ENCODE peak calls at places on chromosomes 2 and 18, in five cellular contexts. V, T, M, I and U are unnamed samples.
A peak's percentile ranks its signal among the peaks of the same experiment; 100 is the strongest.

GRCh38 chr2:214737188-214737587 is 72.3 kb downstream of the BARD1 start:
- DNase-seq in M (no peak), V (no peak), T (no peak), I (no peak), U (no peak)

GRCh38 chr2:199468561-199469513 is 11.1 kb upstream of the SATB2 start:
- DNase-seq in M (no peak), I (no peak), T (no peak), V (no peak), U (no peak)

GRCh38 chr2:96089356-96090180 is 26.8 kb downstream of the ADRA2B start:
- DNase-seq in T (no peak), I (no peak), M (peak; percentile 13), V (no peak), U (no peak)

GRCh38 chr2:67289921-67290371 is 107.2 kb upstream of the ETAA1 start:
- DNase-seq in M (no peak), V (no peak), T (no peak), I (no peak), U (no peak)

GRCh38 chr2:128304330-128304714 is 14.3 kb downstream of the HS6ST1 start:
- DNase-seq in V (no peak), M (no peak), T (no peak), I (no peak), U (no peak)

GRCh38 chr2:128178650-128179460 is 87.9 kb downstream of the UGGT1 start:
- DNase-seq in I (peak; percentile 56), V (peak; percentile 41), T (no peak), M (peak; percentile 23), U (no peak)

GRCh38 chr2:173370198-173370597 is 15.5 kb downstream of the CDCA7 start:
- DNase-seq in I (no peak), M (no peak), T (no peak), V (no peak), U (no peak)

GRCh38 chr2:209208211-209208610 is 215.6 kb upstream of the MAP2 start:
- DNase-seq in I (peak; percentile 16), T (no peak), V (no peak), M (no peak), U (no peak)

GRCh38 chr2:227665189-227665940 is 1.2 kb upstream of the SCYGR5 start:
- DNase-seq in T (no peak), M (no peak), I (no peak), V (no peak), U (no peak)

GRCh38 chr2:20469595-20469994 is 22.7 kb downstream of the RHOB start:
- DNase-seq in V (no peak), T (no peak), M (peak; percentile 11), I (no peak), U (no peak)

GRCh38 chr2:120465012-120465700 is 119.2 kb downstream of the INHBB start:
- DNase-seq in M (no peak), T (no peak), V (no peak), I (no peak), U (no peak)

GRCh38 chr2:114821055-114821454 is 378.6 kb downstream of the DPP10 start:
- DNase-seq in V (no peak), I (no peak), T (no peak), M (no peak), U (no peak)

GRCh38 chr2:195782156-195782555 is 125.1 kb downstream of the SLC39A10 start:
- DNase-seq in V (no peak), M (no peak), T (no peak), I (no peak), U (no peak)

GRCh38 chr2:129777757-129778607 is 201.5 kb upstream of the RAB6C start:
- DNase-seq in M (no peak), T (no peak), V (no peak), I (no peak), U (no peak)

GRCh38 chr18:11150271-11150615 is 874 bp upstream of the PIEZO2 start:
- DNase-seq in V (no peak), M (no peak), T (no peak), I (no peak), U (no peak)

GRCh38 chr2:168515502-168515901 is 59.4 kb downstream of the CERS6 start:
- DNase-seq in V (no peak), M (no peak), T (no peak), I (peak; percentile 27), U (no peak)

GRCh38 chr2:236718207-236718992 is 148.8 kb downstream of the ACKR3 start:
- DNase-seq in M (no peak), V (peak; percentile 33), T (no peak), I (no peak), U (no peak)